ENCODE peak calls at places on chromosomes 7 and 10, in four cellular contexts. S, L, Q and J are unnamed samples.
A peak's percentile ranks its signal among the peaks of the same experiment; 100 is the strongest.

GRCh38 chr10:114309111-114309651 is 70.1 kb downstream of the VWA2 start:
- DNase-seq in Q (no peak), L (peak; percentile 40), S (no peak), J (no peak)

GRCh38 chr7:48742046-48742445 is 182.3 kb upstream of the CDC14C start:
- DNase-seq in Q (no peak), S (no peak), L (no peak), J (no peak)

GRCh38 chr10:110947061-110947595 is 27.7 kb downstream of the SHOC2 start:
- DNase-seq in Q (no peak), S (no peak), L (peak; percentile 63), J (no peak)

GRCh38 chr10:5975641-5976473 is 1.5 kb downstream of the IL15RA start:
- DNase-seq in L (peak; percentile 38), Q (peak; percentile 44), S (peak; percentile 89), J (no peak)

GRCh38 chr10:79239275-79239779 is 107.9 kb upstream of the PPIF start:
- DNase-seq in L (peak; percentile 80), S (no peak), Q (peak; percentile 73), J (no peak)

GRCh38 chr7:50119815-50120637 is 27.0 kb upstream of the ZPBP start:
- DNase-seq in S (no peak), L (no peak), Q (peak; percentile 57), J (peak; percentile 53)

GRCh38 chr7:45927724-45928123 is 6.7 kb upstream of the IGFBP3 start:
- DNase-seq in Q (no peak), S (no peak), L (no peak), J (no peak)

GRCh38 chr7:91266067-91266930 is 2.1 kb downstream of the FZD1 start:
- DNase-seq in Q (no peak), S (no peak), L (peak; percentile 47), J (no peak)

GRCh38 chr7:16203065-16203464 is 218.3 kb downstream of the CRPPA start:
- DNase-seq in S (no peak), L (no peak), Q (no peak), J (no peak)

GRCh38 chr7:34138483-34138882 is 233.1 kb downstream of the BMPER start:
- DNase-seq in S (no peak), L (no peak), Q (no peak), J (no peak)

GRCh38 chr7:29878081-29878688 is 71.9 kb downstream of the WIPF3 start:
- DNase-seq in S (no peak), L (peak; percentile 46), Q (peak; percentile 39), J (no peak)

DNA sequence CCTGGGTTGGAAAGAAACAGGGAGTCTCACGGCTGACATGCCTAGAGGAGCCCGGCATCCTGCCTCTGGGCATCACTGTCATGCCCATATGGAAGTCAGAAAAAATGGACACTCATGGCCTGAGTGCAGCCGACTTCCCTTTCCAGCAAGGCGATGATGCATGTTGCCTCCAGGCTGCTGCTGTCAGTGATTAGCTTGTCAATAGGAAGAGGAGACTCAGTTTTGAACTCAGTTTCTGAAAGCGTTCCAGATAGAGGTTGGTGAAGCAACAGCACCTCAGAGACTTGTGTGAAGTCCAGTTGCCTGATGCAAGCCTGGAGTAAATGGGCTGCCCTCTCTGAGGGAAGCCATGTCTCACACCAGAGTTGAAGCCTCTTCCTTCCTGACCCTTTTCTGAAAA is 148.4 kb downstream of the TPST1 start:
- DNase-seq in L (peak; percentile 58), S (no peak), Q (no peak), J (no peak)
- TF ChIP-seq CHD1 in L (no peak), S (no peak), Q (no peak), J (no peak)

GRCh38 chr7:130303551-130303950 is 10.6 kb downstream of the CPA4 start:
- DNase-seq in S (no peak), Q (no peak), L (no peak), J (no peak)

GRCh38 chr7:130302649-130303048 is 9.7 kb downstream of the CPA4 start:
- DNase-seq in L (no peak), S (no peak), Q (no peak), J (no peak)

GRCh38 chr7:130303127-130303526 is 10.2 kb downstream of the CPA4 start:
- DNase-seq in Q (no peak), S (no peak), L (no peak), J (no peak)

GRCh38 chr7:130299909-130300308 is 6.9 kb downstream of the CPA4 start:
- DNase-seq in L (no peak), S (no peak), Q (no peak), J (no peak)

DNA sequence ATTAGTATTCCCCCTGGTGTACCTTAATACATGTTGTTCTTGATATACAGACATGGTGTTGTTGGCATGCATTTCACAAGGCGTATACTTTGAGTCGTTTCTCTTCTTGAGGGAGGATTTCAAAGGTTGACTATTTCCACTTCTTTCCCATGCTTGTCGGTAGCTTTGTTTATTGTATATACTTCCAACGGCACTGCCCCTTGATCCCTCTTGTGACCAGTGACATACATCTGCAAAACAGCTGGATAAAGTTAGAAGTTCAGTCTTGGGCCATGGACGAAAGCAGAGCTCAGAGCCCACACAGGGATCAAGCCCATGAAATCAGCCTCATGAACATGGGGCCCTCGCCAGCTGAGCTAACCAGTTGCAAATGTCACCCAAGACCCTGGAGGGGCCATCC is 8.6 kb downstream of the CPA4 start:
- DNase-seq in S (no peak), L (no peak), Q (no peak), J (no peak)
- TF ChIP-seq CHD1 in S (no peak), L (no peak), Q (no peak), J (no peak)

GRCh38 chr10:133131053-133131452 is 29.0 kb upstream of the KNDC1 start:
- DNase-seq in S (no peak), L (no peak), Q (no peak), J (no peak)
- TF ChIP-seq CHD1 in S (no peak), L (no peak), Q (no peak), J (no peak)

GRCh38 chr7:68038621-68039314 is 1042.1 kb downstream of the TYW1 start:
- DNase-seq in S (no peak), Q (no peak), L (no peak), J (no peak)
- TF ChIP-seq CHD1 in S (no peak), Q (no peak), L (no peak), J (no peak)

DNA sequence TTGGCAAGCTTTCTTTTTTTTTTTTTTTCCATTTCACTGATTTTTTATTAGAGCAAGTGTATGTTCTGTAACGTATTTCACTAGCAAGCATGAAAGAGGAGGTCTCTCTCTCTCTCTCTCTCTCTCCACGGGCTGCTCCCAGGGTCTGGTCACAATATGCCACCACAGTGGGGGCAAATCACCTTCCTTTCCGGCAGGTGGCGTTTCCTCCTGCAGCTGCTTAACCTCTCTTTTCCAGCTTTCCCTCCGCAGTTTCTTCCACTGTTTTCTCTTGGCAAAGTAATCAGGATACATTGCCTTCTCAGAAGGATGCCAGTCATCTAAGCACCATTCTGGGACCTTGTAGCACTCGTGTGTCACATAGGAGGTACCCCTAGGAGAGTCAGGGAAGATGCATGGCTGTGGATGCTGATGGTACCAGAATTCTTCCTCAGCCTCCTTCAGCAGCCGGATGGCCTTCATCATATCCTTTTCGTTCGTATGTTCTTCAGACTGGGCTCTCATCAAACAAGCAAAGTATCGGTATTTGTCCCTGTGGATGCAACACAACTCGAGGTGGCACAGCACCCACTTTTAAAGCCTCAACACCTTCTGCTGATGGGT is 197.3 kb upstream of the PODXL start:
- DNase-seq in Q (peak; percentile 40), S (no peak), L (no peak), J (peak; percentile 66)
- TF ChIP-seq CHD1 in Q (no peak), S (no peak), L (no peak), J (no peak)

DNA sequence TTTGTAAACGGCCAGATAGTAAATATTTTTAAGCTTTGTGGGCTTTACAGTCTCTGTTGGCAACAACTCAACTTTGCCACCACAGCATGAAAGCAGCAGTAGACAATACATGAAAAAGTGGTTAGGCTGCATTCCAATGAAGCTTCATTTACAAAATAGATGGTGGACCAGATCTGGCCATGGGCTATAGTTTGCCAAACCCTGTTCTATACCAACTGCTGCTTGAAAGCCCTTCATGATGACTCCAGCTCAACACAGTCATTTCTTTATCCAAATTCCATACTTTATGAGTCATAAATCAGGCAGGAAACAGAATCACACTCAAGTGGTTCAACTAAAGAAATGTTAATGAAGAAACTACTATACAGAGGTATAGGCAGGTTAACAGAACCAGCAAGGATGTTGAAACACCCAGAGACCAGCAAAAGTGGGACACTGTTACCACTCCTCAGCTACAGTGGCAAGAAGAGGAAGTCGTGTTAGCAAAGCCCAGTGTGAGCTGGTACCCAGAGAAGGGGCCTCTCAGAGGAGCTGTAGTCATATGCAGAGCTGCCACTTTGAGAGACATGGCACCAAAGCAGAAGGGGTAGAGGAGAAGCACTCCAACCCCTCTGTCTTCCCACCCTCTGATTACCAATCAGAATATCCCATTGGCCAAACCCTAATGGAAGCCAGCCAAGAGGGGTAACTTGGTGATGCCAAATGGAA is 72.5 kb downstream of the PRLHR start:
- DNase-seq in Q (no peak), S (no peak), L (peak; percentile 1), J (no peak)
- TF ChIP-seq CHD1 in Q (no peak), S (no peak), L (no peak), J (no peak)

GRCh38 chr7:131244259-131244852 is 83.3 kb upstream of the MKLN1 start:
- DNase-seq in L (peak; percentile 97), S (no peak), Q (peak; percentile 57), J (peak; percentile 49)
- TF ChIP-seq CHD1 in L (no peak), S (no peak), Q (no peak), J (no peak)

GRCh38 chr10:103072276-103072675 is 120.8 kb downstream of the NT5C2 start:
- DNase-seq in L (no peak), Q (no peak), S (no peak), J (no peak)
- TF ChIP-seq CHD1 in L (no peak), Q (no peak), S (no peak), J (no peak)